ENCODE peak calls at places on chromosome X, in seven cellular contexts. E, S, Z, W, G, Y and D are unnamed samples.

GRCh38 chrX:152926279-152926678 is 28.4 kb downstream of the ZNF185 start:
- DNase-seq in Y (peak), Z (no peak), G (peak), E (peak), S (peak), W (peak), D (peak)

GRCh38 chrX:118772051-118772450 is 44.6 kb downstream of the IL13RA1 start:
- DNase-seq in Z (no peak), S (no peak), G (no peak), W (no peak), Y (no peak), E (no peak), D (no peak)

GRCh38 chrX:66756717-66757116 is 117.8 kb upstream of the EDA2R start:
- DNase-seq in G (no peak), Z (no peak), W (no peak), Y (no peak), S (no peak), E (no peak), D (no peak)

GRCh38 chrX:138986866-138987265 is 275.3 kb upstream of the FGF13 start:
- DNase-seq in Z (no peak), S (no peak), E (no peak), W (no peak), Y (no peak), G (no peak), D (no peak)

GRCh38 chrX:21708116-21708515 is 49.8 kb downstream of the SMPX start:
- DNase-seq in E (no peak), W (no peak), Y (no peak), Z (no peak), S (no peak), G (peak), D (no peak)

GRCh38 chrX:112642349-112642748 is 37.4 kb downstream of the LHFPL1 start:
- DNase-seq in Y (peak), Z (no peak), E (peak), S (no peak), W (peak), G (peak), D (peak)

GRCh38 chrX:3779546-3779945 is 66.1 kb upstream of the PRKX start:
- DNase-seq in G (no peak), E (no peak), W (no peak), S (no peak), Y (no peak), Z (no peak), D (no peak)

GRCh38 chrX:30065226-30065625 is 150.1 kb upstream of the MAGEB2 start:
- DNase-seq in Z (no peak), S (no peak), E (no peak), G (peak), Y (no peak), W (no peak), D (no peak)

GRCh38 chrX:107483976-107484726 is 34.7 kb downstream of the FRMPD3 start:
- DNase-seq in G (peak), E (no peak), Z (peak), Y (no peak), W (peak), S (no peak), D (no peak)

GRCh38 chrX:120791013-120791643 is 84.5 kb downstream of the CT47B1 start:
- DNase-seq in E (no peak), W (no peak), G (peak), Y (peak), S (no peak), Z (peak), D (peak)

GRCh38 chrX:142977128-142977914 is 48.4 kb upstream of the SPANXN4 start:
- DNase-seq in Y (no peak), Z (no peak), W (no peak), E (no peak), G (no peak), S (no peak), D (no peak)

GRCh38 chrX:12770440-12770839 is 20.8 kb upstream of the PRPS2 start:
- DNase-seq in Y (no peak), W (no peak), S (no peak), G (peak), Z (no peak), E (peak), D (no peak)

GRCh38 chrX:39397561-39398200 is 596.4 kb downstream of the MID1IP1 start:
- DNase-seq in G (no peak), W (no peak), Y (no peak), Z (no peak), E (no peak), S (no peak), D (no peak)

GRCh38 chrX:25941559-25942250 is 196.4 kb upstream of the MAGEB18 start:
- DNase-seq in E (no peak), S (no peak), Z (no peak), G (peak), W (no peak), Y (no peak), D (no peak)

GRCh38 chrX:72620550-72621145 is 48.0 kb upstream of the HDAC8 start:
- DNase-seq in Y (peak), S (peak), G (peak), Z (peak), E (no peak), W (no peak), D (peak)

GRCh38 chrX:149630681-149631292 is 805 bp downstream of the TMEM185A start:
- DNase-seq in W (no peak), Y (peak), G (peak), S (no peak), E (no peak), Z (no peak), D (peak)

GRCh38 chrX:136586386-136586785 is 54.4 kb downstream of the VGLL1 start:
- DNase-seq in G (no peak), W (no peak), Z (no peak), S (no peak), E (no peak), Y (no peak), D (no peak)

GRCh38 chrX:63919081-63919480 is 134.1 kb upstream of the ARHGEF9 start:
- DNase-seq in E (no peak), Z (no peak), S (no peak), W (no peak), G (no peak), Y (no peak), D (no peak)

GRCh38 chrX:51862920-51863319 is 30.5 kb upstream of the MAGED1 start:
- DNase-seq in E (no peak), G (no peak), S (no peak), Y (no peak), W (no peak), Z (no peak), D (no peak)

GRCh38 chrX:3244203-3244743 is 102.2 kb downstream of the MXRA5 start:
- DNase-seq in G (peak), S (no peak), E (no peak), Y (no peak), Z (no peak), W (no peak), D (peak)

GRCh38 chrX:17861496-17862011 is 456 bp upstream of the RAI2 start:
- DNase-seq in Z (peak), S (no peak), Y (no peak), W (no peak), E (no peak), G (no peak), D (no peak)

GRCh38 chrX:17860811-17861495 is at the start of gene RAI2:
- DNase-seq in Y (peak), Z (peak), E (no peak), S (peak), G (no peak), W (peak), D (no peak)

GRCh38 chrX:17854521-17854920 is 6.6 kb downstream of the RAI2 start:
- DNase-seq in G (no peak), Z (no peak), Y (no peak), E (no peak), W (no peak), S (no peak), D (no peak)

GRCh38 chrX:17860179-17860780 is 818 bp downstream of the RAI2 start:
- DNase-seq in W (no peak), Y (peak), G (no peak), E (no peak), Z (no peak), S (peak), D (no peak)

GRCh38 chrX:17859609-17860178 is 1.4 kb downstream of the RAI2 start:
- DNase-seq in G (no peak), Z (no peak), S (peak), W (no peak), Y (no peak), E (no peak), D (no peak)
- H3K4me3 ChIP-seq in G (peak), Z (peak), S (peak), W (peak), Y (peak), E (no peak), D (no peak)

GRCh38 chrX:55452825-55453124 is 848 bp downstream of the MAGEH1 start:
- DNase-seq in Z (no peak), E (peak), W (no peak), G (no peak), Y (no peak), S (no peak), D (no peak)

GRCh38 chrX:55450259-55450658 is 1.7 kb upstream of the MAGEH1 start:
- DNase-seq in W (no peak), S (no peak), Z (no peak), G (peak), E (no peak), Y (peak), D (no peak)

GRCh38 chrX:55451626-55451989 is 319 bp upstream of the MAGEH1 start:
- DNase-seq in W (no peak), E (peak), S (no peak), G (no peak), Y (no peak), Z (no peak), D (no peak)

GRCh38 chrX:55451125-55451524 is 802 bp upstream of the MAGEH1 start:
- DNase-seq in W (no peak), Z (no peak), G (peak), S (no peak), E (no peak), Y (no peak), D (no peak)

GRCh38 chrX:55451990-55452824 is at the start of gene MAGEH1:
- DNase-seq in G (peak), W (peak), S (peak), E (peak), Z (peak), Y (peak), D (peak)
- H3K27ac ChIP-seq in G (peak), W (peak), S (peak), E (peak), Z (peak), Y (peak), D (no peak)

GRCh38 chrX:9785944-9786741 is at the start of gene SHROOM2:
- DNase-seq in S (no peak), Z (no peak), G (peak), Y (peak), E (no peak), W (no peak), D (no peak)

GRCh38 chrX:9786839-9787635 is 808 bp downstream of the SHROOM2 start:
- DNase-seq in W (no peak), E (no peak), G (no peak), Z (no peak), S (no peak), Y (peak), D (no peak)

GRCh38 chrX:9788908-9789307 is 2.7 kb downstream of the SHROOM2 start:
- DNase-seq in W (no peak), Z (no peak), Y (no peak), G (peak), S (no peak), E (no peak), D (peak)

GRCh38 chrX:9781941-9782340 is 4.3 kb upstream of the SHROOM2 start:
- DNase-seq in S (no peak), E (no peak), Y (no peak), Z (no peak), G (no peak), W (no peak), D (no peak)

DNA sequence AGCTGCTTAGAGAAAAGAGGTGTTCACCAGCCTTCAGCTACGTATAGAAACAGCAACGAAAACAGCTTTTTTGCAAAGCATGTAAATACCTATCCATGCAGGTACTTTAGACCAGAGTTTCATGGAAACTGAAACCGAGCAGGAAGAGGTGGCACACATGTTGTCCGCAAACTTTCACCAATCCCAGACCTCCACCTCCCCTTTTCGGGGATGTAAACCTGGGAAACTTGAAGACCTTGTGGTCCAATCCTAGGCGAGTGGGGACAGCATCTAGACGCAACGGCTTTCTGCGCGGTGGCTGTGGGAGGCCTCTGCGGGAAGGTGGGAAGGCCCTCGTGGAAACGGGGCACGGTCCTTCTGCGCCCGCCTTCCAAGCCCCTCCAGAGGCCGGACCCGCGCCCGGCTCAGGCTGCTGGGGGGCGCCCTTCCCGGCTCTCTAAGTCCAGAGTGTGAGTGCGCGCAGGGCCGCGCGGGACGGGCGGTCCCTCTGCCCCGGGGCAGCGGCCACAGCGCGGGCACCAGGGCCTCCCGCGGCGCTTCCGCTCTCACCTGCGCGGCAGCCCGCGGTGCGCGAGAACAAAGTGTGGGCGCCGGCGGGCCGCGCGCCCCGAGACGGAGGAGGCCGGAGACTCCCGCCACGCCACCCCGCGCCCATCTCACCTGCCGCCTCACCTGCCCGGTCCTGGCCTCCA is 831 bp upstream of the SHROOM2 start:
- DNase-seq in Y (no peak), W (no peak), S (no peak), Z (no peak), G (no peak), E (no peak), D (no peak)
- H3K4me3 ChIP-seq in Y (no peak), W (peak), S (peak), Z (peak), G (peak), E (no peak), D (no peak)

GRCh38 chrX:110045421-110045820 is 42.5 kb downstream of the TMEM164 start:
- DNase-seq in E (no peak), Y (no peak), W (no peak), S (no peak), Z (no peak), G (no peak), D (no peak)

GRCh38 chrX:110038900-110039299 is 36.0 kb downstream of the TMEM164 start:
- DNase-seq in S (no peak), Z (no peak), G (no peak), E (no peak), W (no peak), Y (no peak), D (no peak)

GRCh38 chrX:110042521-110042920 is 39.6 kb downstream of the TMEM164 start:
- DNase-seq in G (no peak), S (no peak), Z (no peak), W (no peak), E (no peak), Y (no peak), D (no peak)

GRCh38 chrX:110044531-110045249 is 41.8 kb downstream of the TMEM164 start:
- DNase-seq in G (no peak), W (no peak), E (no peak), Z (no peak), S (no peak), Y (no peak), D (no peak)

GRCh38 chrX:110041980-110042379 is 39.1 kb downstream of the TMEM164 start:
- DNase-seq in W (no peak), Y (no peak), S (no peak), G (no peak), E (no peak), Z (no peak), D (no peak)
- H3K27ac ChIP-seq in W (no peak), Y (no peak), S (no peak), G (no peak), E (no peak), Z (peak), D (no peak)

GRCh38 chrX:49039598-49040375 is 3.4 kb downstream of the TFE3 start:
- DNase-seq in E (peak), Z (peak), S (peak), Y (peak), G (peak), W (peak), D (peak)

GRCh38 chrX:49041683-49042529 is 1.3 kb downstream of the TFE3 start:
- DNase-seq in G (peak), Z (no peak), Y (no peak), E (peak), S (no peak), W (no peak), D (peak)

GRCh38 chrX:49037883-49038475 is 5.2 kb downstream of the TFE3 start:
- DNase-seq in E (no peak), Z (no peak), W (no peak), S (no peak), Y (no peak), G (peak), D (no peak)

GRCh38 chrX:49042581-49043219 is 457 bp downstream of the TFE3 start:
- DNase-seq in G (peak), W (no peak), S (peak), Y (no peak), Z (no peak), E (no peak), D (no peak)

GRCh38 chrX:49040376-49040955 is 2.7 kb downstream of the TFE3 start:
- DNase-seq in Y (no peak), Z (no peak), S (no peak), E (no peak), W (no peak), G (peak), D (peak)
- H3K4me3 ChIP-seq in Y (peak), Z (peak), S (peak), E (peak), W (peak), G (peak), D (peak)

DNA sequence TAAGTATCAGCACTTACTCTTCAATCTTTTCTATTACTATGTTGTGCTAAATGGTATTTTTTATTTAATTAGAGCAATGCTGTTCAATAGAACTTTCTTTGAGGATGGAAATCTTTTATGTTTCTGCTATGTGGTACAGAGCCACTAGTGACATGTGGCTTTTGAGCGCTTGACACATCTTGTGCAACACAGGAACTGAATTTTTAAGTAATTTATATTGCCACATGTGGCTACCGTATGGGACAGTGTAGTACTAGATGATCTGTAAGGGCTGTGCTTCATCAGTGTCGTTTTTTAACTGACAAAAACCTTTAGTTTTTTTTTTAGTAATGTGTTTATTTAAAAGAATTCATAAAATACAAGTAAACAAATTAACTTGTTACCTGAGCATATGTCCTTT is 22.4 kb downstream of the HPRT1 start:
- DNase-seq in G (no peak), W (no peak), E (no peak), Y (no peak), S (no peak), Z (no peak), D (no peak)
- H3K27ac ChIP-seq in G (no peak), W (no peak), E (no peak), Y (no peak), S (no peak), Z (no peak), D (no peak)